ENCODE peak calls at places on chromosomes 2 and 18, in nine cellular contexts. N is cardiac muscle cell, T is heart left ventricle, Z is ovary, L is BJ, R is astrocyte of the spinal cord, A is OCI-LY7, J is neural progenitor cell, K is RWPE1. U is an unnamed sample.
A peak's percentile ranks its signal among the peaks of the same experiment; 100 is the strongest.

GRCh38 chr2:98734823-98735260 is 3.9 kb upstream of the MGAT4A start:
- DNase-seq in N (no peak), T (no peak), Z (no peak), L (no peak), R (no peak), A (no peak), J (no peak), K (no peak), U (no peak)

GRCh38 chr2:171529914-171530313 is 7.6 kb downstream of the CYBRD1 start:
- DNase-seq in N (no peak), T (no peak), Z (no peak), L (no peak), R (no peak), A (peak; percentile 22), J (no peak), K (no peak), U (peak; percentile 32)

GRCh38 chr2:65477590-65477989 is 45.2 kb upstream of the SPRED2 start:
- DNase-seq in N (peak; percentile 62), T (no peak), Z (no peak), L (no peak), R (no peak), A (no peak), J (no peak), K (no peak), U (no peak)

GRCh38 chr18:8701546-8702118 is 3.7 kb upstream of the MTCL1 start:
- DNase-seq in N (peak; percentile 90), T (no peak), Z (no peak), L (peak; percentile 47), R (peak; percentile 60), A (no peak), J (no peak), K (peak; percentile 22), U (no peak)

GRCh38 chr2:200703132-200703925 is 108.4 kb upstream of the BZW1 start:
- DNase-seq in N (peak; percentile 88), T (no peak), Z (peak; percentile 55), L (peak; percentile 26), R (peak; percentile 85), A (peak; percentile 84), J (peak; percentile 69), K (peak; percentile 46), U (peak; percentile 64)

GRCh38 chr18:66971951-66972350 is 368.1 kb upstream of the CDH19 start:
- DNase-seq in N (no peak), T (no peak), Z (no peak), L (no peak), R (no peak), A (no peak), J (no peak), K (no peak), U (no peak)

GRCh38 chr18:346607-347006 is 78.8 kb upstream of the THOC1 start:
- DNase-seq in N (no peak), T (no peak), Z (no peak), L (no peak), R (no peak), A (no peak), J (no peak), K (no peak), U (no peak)

GRCh38 chr2:68796306-68796905 is 61.8 kb downstream of the ARHGAP25 start:
- DNase-seq in N (peak; percentile 10), T (no peak), Z (no peak), L (no peak), R (no peak), A (peak; percentile 24), J (no peak), K (no peak), U (peak; percentile 41)

GRCh38 chr2:137966043-137966442 is 1.8 kb downstream of the HNMT start:
- DNase-seq in N (peak; percentile 44), T (no peak), Z (no peak), L (no peak), R (no peak), A (no peak), J (no peak), K (no peak), U (no peak)

GRCh38 chr18:26868968-26869586 is 3.6 kb upstream of the AQP4 start:
- DNase-seq in N (peak; percentile 14), T (no peak), Z (no peak), L (no peak), R (no peak), A (no peak), J (no peak), K (no peak), U (no peak)

GRCh38 chr18:39594206-39594605 is 2028.6 kb upstream of the CELF4 start:
- DNase-seq in N (no peak), T (no peak), Z (no peak), L (no peak), R (no peak), A (no peak), J (no peak), K (no peak), U (no peak)

GRCh38 chr2:221334466-221334865 is 237.6 kb downstream of the EPHA4 start:
- DNase-seq in N (no peak), T (no peak), Z (no peak), L (no peak), R (no peak), A (no peak), J (no peak), K (no peak), U (no peak)

GRCh38 chr18:26088482-26088881 is 1.9 kb downstream of the SS18 start:
- DNase-seq in N (peak; percentile 14), T (no peak), Z (no peak), L (no peak), R (peak; percentile 5), A (peak; percentile 56), J (no peak), K (peak; percentile 10), U (peak; percentile 25)

GRCh38 chr2:31828891-31829290 is 181.9 kb downstream of the MEMO1 start:
- DNase-seq in N (no peak), T (no peak), Z (no peak), L (no peak), R (no peak), A (no peak), J (no peak), K (no peak), U (no peak)

GRCh38 chr2:240503375-240503774 is 54.4 kb downstream of the ANKMY1 start:
- DNase-seq in N (no peak), T (no peak), Z (no peak), L (no peak), R (no peak), A (no peak), J (no peak), K (no peak), U (no peak)
- TF ChIP-seq CTCF in N (no peak), T (no peak), Z (no peak), L (no peak), R (no peak), A (no peak), J (no peak), K (no peak), U (no peak)

GRCh38 chr2:46991985-46992384 is 76.4 kb upstream of the MCFD2 start:
- DNase-seq in N (no peak), T (peak; percentile 16), Z (no peak), L (no peak), R (no peak), A (no peak), J (no peak), K (no peak), U (no peak)

GRCh38 chr2:46990231-46990588 is 74.6 kb upstream of the MCFD2 start:
- DNase-seq in N (no peak), T (peak; percentile 10), Z (no peak), L (no peak), R (no peak), A (no peak), J (no peak), K (no peak), U (no peak)

GRCh38 chr2:46988230-46988629 is 72.6 kb upstream of the MCFD2 start:
- DNase-seq in N (no peak), T (no peak), Z (no peak), L (no peak), R (no peak), A (no peak), J (no peak), K (no peak), U (no peak)

GRCh38 chr2:46989491-46990230 is 74.1 kb upstream of the MCFD2 start:
- DNase-seq in N (no peak), T (peak; percentile 15), Z (no peak), L (no peak), R (no peak), A (no peak), J (no peak), K (no peak), U (no peak)

GRCh38 chr2:46988733-46989481 is 73.3 kb upstream of the MCFD2 start:
- DNase-seq in N (no peak), T (peak; percentile 57), Z (peak; percentile 62), L (no peak), R (no peak), A (peak; percentile 37), J (peak; percentile 62), K (no peak), U (no peak)
- TF ChIP-seq CTCF in N (peak; percentile 10), T (no peak), Z (no peak), L (no peak), R (peak; percentile 39), A (peak; percentile 63), J (peak; percentile 47), K (no peak), U (no peak)

GRCh38 chr2:202069189-202070050 is 3.6 kb upstream of the KIAA2012 start:
- DNase-seq in N (no peak), T (no peak), Z (no peak), L (no peak), R (no peak), A (no peak), J (no peak), K (no peak), U (no peak)

GRCh38 chr2:202071107-202071506 is 1.9 kb upstream of the KIAA2012 start:
- DNase-seq in N (no peak), T (no peak), Z (no peak), L (no peak), R (no peak), A (no peak), J (no peak), K (no peak), U (no peak)

GRCh38 chr2:202072737-202073396 is at the start of gene KIAA2012:
- DNase-seq in N (no peak), T (no peak), Z (no peak), L (no peak), R (no peak), A (no peak), J (peak; percentile 56), K (no peak), U (no peak)

GRCh38 chr2:202067589-202067988 is 5.5 kb upstream of the KIAA2012 start:
- DNase-seq in N (no peak), T (no peak), Z (no peak), L (no peak), R (no peak), A (no peak), J (no peak), K (no peak), U (no peak)

DNA sequence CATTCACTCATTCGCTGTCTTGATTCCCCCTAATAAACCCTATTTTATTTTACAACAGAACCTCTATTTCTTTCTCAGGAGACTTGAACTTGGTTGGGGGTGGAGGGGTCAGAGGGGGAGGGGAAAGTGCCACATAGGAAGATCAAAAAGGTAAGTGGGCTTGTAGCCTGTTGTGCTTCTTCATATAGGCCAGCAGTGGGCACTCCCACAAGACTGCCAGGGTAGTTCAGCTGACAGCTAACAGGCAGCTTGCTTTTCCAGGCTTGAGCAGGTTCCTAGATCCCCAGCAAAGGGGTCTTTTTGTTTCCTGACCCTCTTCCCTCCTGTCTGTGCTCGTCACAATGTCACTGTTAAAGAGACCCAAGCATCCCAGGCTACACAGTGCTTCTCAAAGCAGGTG is 829 bp upstream of the KIAA2012 start:
- DNase-seq in N (no peak), T (no peak), Z (no peak), L (no peak), R (no peak), A (peak; percentile 8), J (peak; percentile 61), K (no peak), U (no peak)
- TF ChIP-seq CTCF in N (peak; percentile 30), T (no peak), Z (no peak), L (peak; percentile 25), R (peak; percentile 31), A (peak; percentile 38), J (peak; percentile 59), K (no peak), U (peak; percentile 10)

GRCh38 chr2:111042772-111043771 is 77.6 kb upstream of the BCL2L11 start:
- DNase-seq in N (no peak), T (no peak), Z (no peak), L (no peak), R (no peak), A (no peak), J (no peak), K (no peak), U (peak; percentile 51)
- TF ChIP-seq CTCF in N (no peak), T (no peak), Z (no peak), L (no peak), R (no peak), A (no peak), J (no peak), K (no peak), U (no peak)

U was measured in GM12865.